ENCODE peak calls at places on chromosome 5, in four cellular contexts. B is hepatocyte, Q is PC-9, H is HCT116. D is an unnamed sample.

GRCh38 chr5:14054965-14055963 is 87.9 kb upstream of the TRIO start:
- DNase-seq in H (no peak), B (no peak), Q (no peak), D (no peak)

GRCh38 chr5:151523335-151523734 is 67.8 kb downstream of the FAT2 start:
- DNase-seq in Q (peak; percentile 41), B (peak; percentile 47), H (peak; percentile 39), D (peak; percentile 52)

GRCh38 chr5:131536849-131537448 is 98.1 kb downstream of the RAPGEF6 start:
- DNase-seq in Q (no peak), B (no peak), H (no peak), D (no peak)

GRCh38 chr5:148443998-148444397 is 60.2 kb downstream of the FBXO38 start:
- DNase-seq in B (peak; percentile 77), Q (peak; percentile 39), H (peak; percentile 45), D (peak; percentile 79)

GRCh38 chr5:140916325-140916724 is 9.8 kb upstream of the PCDHAC1 start:
- DNase-seq in B (no peak), H (no peak), Q (no peak), D (no peak)

GRCh38 chr5:138632900-138633489 is 57.8 kb upstream of the HSPA9 start:
- DNase-seq in B (peak; percentile 71), H (peak; percentile 94), Q (peak; percentile 53), D (peak; percentile 92)

GRCh38 chr5:149072376-149072775 is 9.5 kb upstream of the SH3TC2 start:
- DNase-seq in H (no peak), Q (no peak), B (no peak), D (no peak)

GRCh38 chr5:151675956-151676712 is 10.6 kb downstream of the SPARC start:
- DNase-seq in H (no peak), Q (no peak), B (no peak), D (peak; percentile 81)

GRCh38 chr5:74542477-74542876 is 98.1 kb downstream of the ENC1 start:
- DNase-seq in B (no peak), Q (no peak), H (no peak), D (peak; percentile 31)

GRCh38 chr5:5359623-5360022 is 62.9 kb upstream of the ICE1 start:
- DNase-seq in H (no peak), Q (no peak), B (no peak), D (no peak)

GRCh38 chr5:124651663-124652513 is 94.6 kb downstream of the ZNF608 start:
- DNase-seq in Q (peak; percentile 84), B (peak; percentile 86), H (no peak), D (peak; percentile 92)

GRCh38 chr5:63963080-63963735 is 963 bp upstream of the HTR1A start:
- DNase-seq in Q (peak; percentile 15), B (peak; percentile 90), H (peak; percentile 19), D (peak; percentile 54)

GRCh38 chr5:146762830-146763229 is 115.7 kb downstream of the PPP2R2B start:
- DNase-seq in B (no peak), H (no peak), Q (no peak), D (no peak)

GRCh38 chr5:57700484-57700883 is 217.9 kb upstream of the ACTBL2 start:
- DNase-seq in Q (no peak), B (no peak), H (no peak), D (no peak)

GRCh38 chr5:90434116-90434714 is 24.7 kb upstream of the CETN3 start:
- DNase-seq in B (peak; percentile 68), H (peak; percentile 31), Q (peak; percentile 27), D (peak; percentile 41)

GRCh38 chr5:68099327-68099726 is 116.2 kb upstream of the PIK3R1 start:
- DNase-seq in B (no peak), H (no peak), Q (no peak), D (no peak)

GRCh38 chr5:113546711-113547159 is 33.2 kb downstream of the YTHDC2 start:
- DNase-seq in B (peak; percentile 16), H (no peak), Q (no peak), D (peak; percentile 21)

GRCh38 chr5:58318468-58318867 is 141.4 kb downstream of the PLK2 start:
- DNase-seq in B (no peak), Q (no peak), H (no peak), D (peak; percentile 85)

GRCh38 chr5:174725261-174725990 is 1.0 kb downstream of the MSX2 start:
- DNase-seq in H (no peak), Q (no peak), B (no peak), D (no peak)

GRCh38 chr5:119386945-119387344 is 31.1 kb downstream of the TNFAIP8 start:
- DNase-seq in B (peak; percentile 47), Q (no peak), H (no peak), D (peak; percentile 55)

GRCh38 chr5:96189987-96190386 is 228.3 kb upstream of the ELL2 start:
- DNase-seq in Q (no peak), B (no peak), H (no peak), D (no peak)

GRCh38 chr5:67536892-67537291 is 340.3 kb upstream of the CD180 start:
- DNase-seq in H (no peak), B (no peak), Q (no peak), D (peak; percentile 5)

GRCh38 chr5:175393922-175394321 is 50.1 kb downstream of the DRD1 start:
- DNase-seq in Q (no peak), H (no peak), B (no peak), D (no peak)

GRCh38 chr5:148125641-148126040 is 42.7 kb upstream of the SPINK14 start:
- DNase-seq in H (no peak), Q (no peak), B (peak; percentile 13), D (peak; percentile 5)

GRCh38 chr5:76104027-76104426 is 20.8 kb downstream of the SV2C start:
- DNase-seq in H (no peak), Q (peak; percentile 10), B (peak; percentile 73), D (peak; percentile 38)

GRCh38 chr5:124741711-124742496 is 4.5 kb downstream of the ZNF608 start:
- DNase-seq in H (peak; percentile 75), B (peak; percentile 62), Q (peak; percentile 57), D (peak; percentile 64)

GRCh38 chr5:7754997-7755596 is 95.8 kb downstream of the CFAP90 start:
- DNase-seq in B (peak; percentile 83), Q (peak; percentile 75), H (peak; percentile 41), D (peak; percentile 25)

GRCh38 chr5:90718387-90718786 is 159.8 kb downstream of the ADGRV1 start:
- DNase-seq in H (no peak), B (no peak), Q (no peak), D (no peak)

GRCh38 chr5:160923927-160924705 is 72.1 kb upstream of the ATP10B start:
- DNase-seq in H (no peak), B (peak; percentile 81), Q (peak; percentile 45), D (no peak)

GRCh38 chr5:63125862-63126261 is 547.2 kb downstream of the LRRC70 start:
- DNase-seq in B (peak; percentile 42), H (no peak), Q (no peak), D (peak; percentile 26)

GRCh38 chr5:111697881-111698757 is 58.9 kb downstream of the NREP start:
- DNase-seq in B (peak; percentile 24), H (no peak), Q (no peak), D (peak; percentile 88)

GRCh38 chr5:98110270-98110669 is 663.2 kb upstream of the RGMB start:
- DNase-seq in H (no peak), B (no peak), Q (no peak), D (peak; percentile 64)

GRCh38 chr5:68953151-68953884 is 140.5 kb upstream of the SLC30A5 start:
- DNase-seq in Q (no peak), H (no peak), B (no peak), D (no peak)

GRCh38 chr5:135359374-135360165 is 39.5 kb downstream of the MACROH2A1 start:
- DNase-seq in Q (no peak), H (no peak), B (no peak), D (no peak)

GRCh38 chr5:148864113-148864841 is 37.9 kb downstream of the ADRB2 start:
- DNase-seq in B (no peak), H (no peak), Q (no peak), D (peak; percentile 21)

GRCh38 chr5:150640311-150641005 is at the start of gene SYNPO:
- DNase-seq in Q (peak; percentile 70), H (no peak), B (peak; percentile 87), D (peak; percentile 88)

GRCh38 chr5:132272341-132273210 is 15.1 kb downstream of the PDLIM4 start:
- DNase-seq in Q (peak; percentile 64), H (no peak), B (peak; percentile 69), D (peak; percentile 70)

DNA sequence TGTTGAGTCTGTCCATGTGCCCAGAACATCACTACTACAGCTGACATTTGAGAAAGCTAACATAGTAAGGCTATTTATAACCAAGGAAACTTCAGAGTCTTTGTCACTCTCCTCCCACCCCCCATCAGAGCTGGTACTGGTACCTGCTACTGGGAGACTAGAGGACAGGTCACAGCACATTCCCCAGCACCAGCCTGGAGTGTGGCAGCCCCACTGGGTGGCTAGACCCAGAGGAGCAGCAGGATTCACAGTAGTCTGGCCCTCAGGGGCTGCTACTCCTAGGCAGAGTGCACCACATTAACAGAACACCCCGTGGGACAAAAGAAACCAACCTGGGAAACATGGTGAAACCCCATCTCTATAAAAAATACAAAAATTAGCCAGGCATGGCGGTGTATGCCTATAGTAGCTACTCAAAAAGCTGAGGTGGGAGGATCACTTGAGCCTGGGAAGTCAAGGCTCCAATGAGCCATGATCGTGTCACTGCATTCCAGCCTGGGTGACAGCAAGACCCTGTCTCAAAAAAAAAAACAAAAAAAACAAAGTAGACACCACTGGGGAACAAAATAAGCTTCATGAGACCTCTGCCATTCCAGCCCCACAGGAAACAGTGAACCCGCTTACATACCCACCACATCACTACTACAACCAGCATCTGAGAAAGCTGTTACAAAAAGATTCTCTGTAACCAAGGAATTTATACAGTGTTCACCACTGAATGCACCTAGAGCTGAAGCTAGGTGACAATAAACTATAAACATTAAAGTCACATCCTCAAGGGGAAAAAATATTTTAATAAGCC is 26.3 kb upstream of the PTGER4 start:
- DNase-seq in H (no peak), B (no peak), Q (no peak), D (no peak)
- H2AFZ ChIP-seq in H (no peak overlapping the region), B (no peak overlapping the region), Q (no peak overlapping the region), D (no peak overlapping the region)

GRCh38 chr5:80093796-80094195 is 58.6 kb downstream of the THBS4 start:
- DNase-seq in H (no peak), Q (no peak), B (peak; percentile 55), D (no peak)
- TF ChIP-seq CTCF in H (no peak), Q (no peak), B (no peak), D (no peak)

GRCh38 chr5:78899922-78900362 is 85.2 kb downstream of the ARSB start:
- DNase-seq in Q (peak; percentile 15), B (peak; percentile 28), H (peak; percentile 44), D (peak; percentile 69)

GRCh38 chr5:78890663-78891379 is 94.3 kb downstream of the ARSB start:
- DNase-seq in Q (no peak), B (no peak), H (no peak), D (no peak)

GRCh38 chr5:78896128-78896527 is 89.0 kb downstream of the ARSB start:
- DNase-seq in H (no peak), B (no peak), Q (no peak), D (peak; percentile 38)

GRCh38 chr5:78893959-78894676 is 91.0 kb downstream of the ARSB start:
- DNase-seq in Q (no peak), H (no peak), B (no peak), D (no peak)

GRCh38 chr5:78895616-78896015 is 89.5 kb downstream of the ARSB start:
- DNase-seq in B (peak; percentile 11), Q (no peak), H (no peak), D (no peak)
- H2AFZ ChIP-seq in B (no peak overlapping the region), Q (no peak overlapping the region), H (no peak overlapping the region), D (no peak overlapping the region)

GRCh38 chr5:143115381-143115780 is 288.1 kb downstream of the NR3C1 start:
- DNase-seq in B (no peak), Q (no peak), H (no peak), D (no peak)
- TF ChIP-seq CTCF in B (no peak), Q (no peak), H (no peak), D (no peak)

GRCh38 chr5:30871191-30871590 is 322.3 kb upstream of the CDH6 start:
- DNase-seq in Q (no peak), B (no peak), H (no peak), D (no peak)
- H2AFZ ChIP-seq in Q (no peak overlapping the region), B (no peak overlapping the region), H (no peak overlapping the region), D (no peak overlapping the region)